ENCODE peak calls at places on chromosomes 11 and 22, in nine cellular contexts. F is cardiac septum; X is dorsolateral prefrontal cortex; P is lung; O is psoas muscle; K is EH; Y is astrocyte of the cerebellum; J is RCC 7860; D is CD4-positive, alpha-beta memory T cell. I is an unnamed sample.

GRCh38 chr11:101617735-101618332 is 34.0 kb upstream of the TRPC6 start:
- DNase-seq in K (no peak), J (peak; percentile 21), D (no peak), F (no peak), P (no peak), O (no peak), Y (no peak), X (no peak), I (no peak)

GRCh38 chr11:112797653-112798293 is 163.4 kb upstream of the NCAM1 start:
- DNase-seq in Y (no peak), K (peak; percentile 20), O (no peak), J (peak; percentile 4), F (no peak), D (no peak), X (peak; percentile 80), P (no peak), I (peak; percentile 61)

GRCh38 chr11:2990617-2991476 is 1.3 kb downstream of the NAP1L4 start:
- DNase-seq in F (no peak), X (no peak), O (no peak), J (no peak), D (peak; percentile 20), K (peak; percentile 15), Y (no peak), P (no peak), I (no peak)

GRCh38 chr11:88384004-88384677 is 46.6 kb upstream of the CTSC start:
- DNase-seq in O (no peak), F (no peak), J (peak; percentile 83), D (no peak), X (no peak), Y (peak; percentile 29), K (peak; percentile 40), P (no peak), I (no peak)

GRCh38 chr11:124570160-124570559 is 363 bp downstream of the OR8A1 start:
- DNase-seq in K (no peak), X (no peak), F (no peak), J (no peak), P (no peak), D (no peak), O (no peak), Y (no peak), I (no peak)

GRCh38 chr22:49551446-49551845 is 276.2 kb downstream of the BRD1 start:
- DNase-seq in Y (no peak), P (no peak), F (peak; percentile 63), J (no peak), O (no peak), K (no peak), D (no peak), X (peak; percentile 21), I (no peak)

GRCh38 chr22:37267661-37268413 is 14.5 kb upstream of the CYTH4 start:
- DNase-seq in P (no peak), X (no peak), F (no peak), O (no peak), J (no peak), Y (no peak), K (no peak), D (no peak), I (no peak)

GRCh38 chr22:37244922-37245722 is 1.1 kb upstream of the RAC2 start:
- DNase-seq in F (peak; percentile 74), D (no peak), J (no peak), X (no peak), Y (no peak), P (no peak), O (no peak), K (no peak), I (no peak)

GRCh38 chr11:119000906-119001305 is 3.0 kb downstream of the CENATAC start:
- DNase-seq in F (no peak), D (no peak), P (no peak), O (no peak), X (no peak), J (peak; percentile 23), K (peak; percentile 77), Y (no peak), I (no peak)

GRCh38 chr22:24510694-24511625 is 15.8 kb downstream of the UPB1 start:
- DNase-seq in X (no peak), K (peak; percentile 80), J (peak; percentile 77), Y (no peak), P (no peak), O (no peak), F (no peak), D (no peak), I (no peak)